ENCODE peak calls at places on chromosome 13, in nine cellular contexts. One of them, this sample, is unnamed.
A peak's percentile ranks its signal among the peaks of the same experiment; 100 is the strongest.

GRCh38 chr13:113950451-113951245 is 23.2 kb downstream of the C13orf46 start:
- DNase-seq in Panc1: no peak
- DNase-seq in GM12878: no peak
- DNase-seq in SK-N-SH: no peak
- DNase-seq in A549: no peak
- DNase-seq in HCT116: no peak
- DNase-seq in HepG2: no peak
- DNase-seq in K562: no peak
- DNase-seq in GM23338: no peak
- DNase-seq in this sample: no peak

GRCh38 chr13:112661291-112661690 is 28.5 kb upstream of the ATP11A start:
- DNase-seq in SK-N-SH: no peak
- DNase-seq in K562: no peak
- DNase-seq in Panc1: no peak
- DNase-seq in HCT116: no peak
- DNase-seq in GM23338: no peak
- DNase-seq in A549: no peak
- DNase-seq in HepG2: no peak
- DNase-seq in GM12878: no peak
- DNase-seq in this sample: no peak

GRCh38 chr13:43364210-43365041 is 341.0 kb downstream of the DNAJC15 start:
- DNase-seq in HepG2: no peak
- DNase-seq in K562: no peak
- DNase-seq in SK-N-SH: no peak
- DNase-seq in GM12878: no peak
- DNase-seq in GM23338: no peak
- DNase-seq in A549: no peak
- DNase-seq in HCT116: no peak
- DNase-seq in Panc1: no peak
- DNase-seq in this sample: no peak

GRCh38 chr13:97005631-97006262 is 11.5 kb upstream of the OXGR1 start:
- DNase-seq in HCT116: no peak
- DNase-seq in GM12878: no peak
- DNase-seq in A549: no peak
- DNase-seq in GM23338: no peak
- DNase-seq in SK-N-SH: no peak
- DNase-seq in K562: no peak
- DNase-seq in Panc1: no peak
- DNase-seq in HepG2: no peak
- DNase-seq in this sample: no peak

GRCh38 chr13:112102243-112102642 is 35.3 kb downstream of the SOX1 start:
- DNase-seq in A549: no peak
- DNase-seq in GM23338: peak; percentile 19
- DNase-seq in HepG2: peak; percentile 6
- DNase-seq in HCT116: peak; percentile 7
- DNase-seq in Panc1: no peak
- DNase-seq in GM12878: no peak
- DNase-seq in SK-N-SH: no peak
- DNase-seq in K562: no peak
- DNase-seq in this sample: no peak

GRCh38 chr13:112997188-112998135 is 28.4 kb downstream of the MCF2L start:
- DNase-seq in SK-N-SH: no peak
- DNase-seq in A549: no peak
- DNase-seq in GM23338: no peak
- DNase-seq in HCT116: no peak
- DNase-seq in GM12878: no peak
- DNase-seq in K562: no peak
- DNase-seq in HepG2: no peak
- DNase-seq in Panc1: no peak
- DNase-seq in this sample: no peak

GRCh38 chr13:25906211-25906661 is 145.6 kb downstream of the SHISA2 start:
- DNase-seq in A549: no peak
- DNase-seq in SK-N-SH: no peak
- DNase-seq in HepG2: no peak
- DNase-seq in Panc1: no peak
- DNase-seq in GM12878: no peak
- DNase-seq in GM23338: no peak
- DNase-seq in K562: no peak
- DNase-seq in HCT116: no peak
- DNase-seq in this sample: no peak

GRCh38 chr13:76594435-76594834 is 291.8 kb downstream of the KCTD12 start:
- DNase-seq in HCT116: no peak
- DNase-seq in GM12878: no peak
- DNase-seq in A549: no peak
- DNase-seq in GM23338: no peak
- DNase-seq in HepG2: no peak
- DNase-seq in SK-N-SH: no peak
- DNase-seq in Panc1: no peak
- DNase-seq in K562: no peak
- DNase-seq in this sample: no peak

GRCh38 chr13:102484329-102484728 is 82.5 kb upstream of the FGF14 start:
- DNase-seq in HepG2: no peak
- DNase-seq in Panc1: no peak
- DNase-seq in SK-N-SH: no peak
- DNase-seq in K562: no peak
- DNase-seq in GM23338: peak; percentile 56
- DNase-seq in GM12878: no peak
- DNase-seq in A549: no peak
- DNase-seq in HCT116: no peak
- DNase-seq in this sample: no peak

GRCh38 chr13:33126909-33127607 is 110.8 kb downstream of the KL start:
- DNase-seq in GM12878: no peak
- DNase-seq in K562: no peak
- DNase-seq in Panc1: no peak
- DNase-seq in HepG2: no peak
- DNase-seq in GM23338: no peak
- DNase-seq in SK-N-SH: no peak
- DNase-seq in A549: no peak
- DNase-seq in HCT116: no peak
- DNase-seq in this sample: no peak

GRCh38 chr13:44068737-44069136 is 189.0 kb downstream of the LACC1 start:
- DNase-seq in A549: no peak
- DNase-seq in GM23338: peak; percentile 41
- DNase-seq in GM12878: no peak
- DNase-seq in Panc1: no peak
- DNase-seq in SK-N-SH: no peak
- DNase-seq in K562: no peak
- DNase-seq in HepG2: no peak
- DNase-seq in HCT116: peak; percentile 13
- DNase-seq in this sample: no peak

GRCh38 chr13:99546878-99547277 is 45.6 kb downstream of the TM9SF2 start:
- DNase-seq in HCT116: no peak
- DNase-seq in K562: no peak
- DNase-seq in A549: no peak
- DNase-seq in GM23338: no peak
- DNase-seq in HepG2: no peak
- DNase-seq in GM12878: no peak
- DNase-seq in Panc1: no peak
- DNase-seq in SK-N-SH: no peak
- DNase-seq in this sample: no peak

GRCh38 chr13:50783066-50783465 is 60.4 kb downstream of the DLEU7 start:
- DNase-seq in SK-N-SH: no peak
- DNase-seq in Panc1: no peak
- DNase-seq in K562: no peak
- DNase-seq in GM12878: no peak
- DNase-seq in HCT116: no peak
- DNase-seq in HepG2: no peak
- DNase-seq in GM23338: no peak
- DNase-seq in A549: no peak
- DNase-seq in this sample: no peak

GRCh38 chr13:50780201-50781015 is 63.1 kb downstream of the DLEU7 start:
- DNase-seq in HCT116: no peak
- DNase-seq in K562: no peak
- DNase-seq in GM23338: no peak
- DNase-seq in HepG2: no peak
- DNase-seq in GM12878: no peak
- DNase-seq in Panc1: no peak
- DNase-seq in SK-N-SH: no peak
- DNase-seq in A549: no peak
- DNase-seq in this sample: no peak

GRCh38 chr13:50779443-50780200 is 63.9 kb downstream of the DLEU7 start:
- DNase-seq in GM23338: no peak
- DNase-seq in K562: no peak
- DNase-seq in HepG2: no peak
- DNase-seq in HCT116: no peak
- DNase-seq in GM12878: no peak
- DNase-seq in SK-N-SH: peak; percentile 52
- DNase-seq in A549: no peak
- DNase-seq in Panc1: no peak
- DNase-seq in this sample: no peak

GRCh38 chr13:50787316-50788195 is 55.9 kb downstream of the DLEU7 start:
- DNase-seq in HepG2: no peak
- DNase-seq in SK-N-SH: no peak
- DNase-seq in Panc1: no peak
- DNase-seq in A549: no peak
- DNase-seq in GM23338: peak; percentile 18
- DNase-seq in K562: no peak
- DNase-seq in HCT116: no peak
- DNase-seq in GM12878: no peak
- DNase-seq in this sample: no peak

GRCh38 chr13:50783940-50784339 is 59.6 kb downstream of the DLEU7 start:
- DNase-seq in GM23338: no peak
- DNase-seq in HepG2: no peak
- DNase-seq in GM12878: no peak
- DNase-seq in SK-N-SH: no peak
- DNase-seq in A549: no peak
- DNase-seq in Panc1: no peak
- DNase-seq in K562: no peak
- DNase-seq in HCT116: no peak
- DNase-seq in this sample: no peak
- H3K4me3 ChIP-seq in GM23338: no peak overlapping the region
- H3K4me3 ChIP-seq in HepG2: no peak overlapping the region
- H3K4me3 ChIP-seq in GM12878: no peak overlapping the region
- H3K4me3 ChIP-seq in SK-N-SH: no peak overlapping the region
- H3K4me3 ChIP-seq in A549: no peak overlapping the region
- H3K4me3 ChIP-seq in Panc1: no peak overlapping the region
- H3K4me3 ChIP-seq in K562: no peak overlapping the region
- H3K4me3 ChIP-seq in HCT116: no peak overlapping the region
- H3K4me3 ChIP-seq in this sample: no peak overlapping the region

GRCh38 chr13:39811696-39812095 is 156.2 kb downstream of the COG6 start:
- DNase-seq in SK-N-SH: no peak
- DNase-seq in HCT116: no peak
- DNase-seq in A549: no peak
- DNase-seq in Panc1: no peak
- DNase-seq in GM23338: peak; percentile 22
- DNase-seq in GM12878: no peak
- DNase-seq in K562: no peak
- DNase-seq in HepG2: no peak
- DNase-seq in this sample: no peak

GRCh38 chr13:39811051-39811450 is 155.6 kb downstream of the COG6 start:
- DNase-seq in SK-N-SH: no peak
- DNase-seq in K562: no peak
- DNase-seq in GM23338: no peak
- DNase-seq in Panc1: no peak
- DNase-seq in A549: no peak
- DNase-seq in HCT116: no peak
- DNase-seq in HepG2: no peak
- DNase-seq in GM12878: no peak
- DNase-seq in this sample: peak; percentile 13

GRCh38 chr13:39818953-39819352 is 163.5 kb downstream of the COG6 start:
- DNase-seq in GM12878: no peak
- DNase-seq in HCT116: no peak
- DNase-seq in SK-N-SH: no peak
- DNase-seq in K562: no peak
- DNase-seq in HepG2: no peak
- DNase-seq in Panc1: no peak
- DNase-seq in A549: no peak
- DNase-seq in GM23338: no peak
- DNase-seq in this sample: no peak

GRCh38 chr13:39816936-39817335 is 161.5 kb downstream of the COG6 start:
- DNase-seq in A549: no peak
- DNase-seq in GM23338: no peak
- DNase-seq in HCT116: no peak
- DNase-seq in SK-N-SH: no peak
- DNase-seq in HepG2: no peak
- DNase-seq in Panc1: no peak
- DNase-seq in GM12878: no peak
- DNase-seq in K562: no peak
- DNase-seq in this sample: no peak

GRCh38 chr13:39815345-39816111 is 160.1 kb downstream of the COG6 start:
- DNase-seq in HepG2: no peak
- DNase-seq in A549: no peak
- DNase-seq in K562: no peak
- DNase-seq in Panc1: no peak
- DNase-seq in SK-N-SH: no peak
- DNase-seq in GM12878: no peak
- DNase-seq in GM23338: no peak
- DNase-seq in HCT116: no peak
- DNase-seq in this sample: no peak
- TF ChIP-seq REST in HepG2: no peak
- TF ChIP-seq REST in A549: no peak
- TF ChIP-seq REST in K562: no peak
- TF ChIP-seq REST in Panc1: no peak
- TF ChIP-seq REST in SK-N-SH: no peak
- TF ChIP-seq REST in GM12878: no peak
- TF ChIP-seq REST in GM23338: no peak
- TF ChIP-seq REST in HCT116: no peak
- TF ChIP-seq REST in this sample: no peak

DNA sequence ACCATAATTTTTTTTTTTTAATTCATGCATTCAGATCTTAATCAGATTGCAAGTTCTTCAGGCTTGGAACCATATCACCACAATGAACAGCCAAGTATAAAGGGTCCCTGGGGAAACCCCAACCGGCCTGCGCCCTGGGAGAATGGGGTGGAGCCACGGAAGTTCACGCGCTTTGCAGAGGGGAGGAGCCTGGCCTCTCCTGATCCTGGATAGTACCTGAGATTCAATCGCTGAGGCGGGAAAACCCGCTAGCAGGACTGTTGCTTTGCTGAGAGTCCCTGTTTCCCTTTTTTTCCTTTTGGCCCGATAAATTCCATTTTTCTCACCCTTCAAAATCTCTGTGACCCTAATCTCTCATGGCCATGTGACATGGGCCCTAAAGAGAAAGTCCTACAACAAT is 385.1 kb downstream of the IRS2 start:
- DNase-seq in GM12878: no peak
- DNase-seq in HepG2: no peak
- DNase-seq in HCT116: no peak
- DNase-seq in SK-N-SH: no peak
- DNase-seq in A549: no peak
- DNase-seq in K562: no peak
- DNase-seq in GM23338: peak; percentile 51
- DNase-seq in Panc1: no peak
- DNase-seq in this sample: no peak
- H3K4me3 ChIP-seq in GM12878: no peak overlapping the region
- H3K4me3 ChIP-seq in HepG2: no peak overlapping the region
- H3K4me3 ChIP-seq in HCT116: no peak overlapping the region
- H3K4me3 ChIP-seq in SK-N-SH: no peak overlapping the region
- H3K4me3 ChIP-seq in A549: no peak overlapping the region
- H3K4me3 ChIP-seq in K562: no peak overlapping the region
- H3K4me3 ChIP-seq in GM23338: no peak overlapping the region
- H3K4me3 ChIP-seq in Panc1: no peak overlapping the region
- H3K4me3 ChIP-seq in this sample: no peak overlapping the region

DNA sequence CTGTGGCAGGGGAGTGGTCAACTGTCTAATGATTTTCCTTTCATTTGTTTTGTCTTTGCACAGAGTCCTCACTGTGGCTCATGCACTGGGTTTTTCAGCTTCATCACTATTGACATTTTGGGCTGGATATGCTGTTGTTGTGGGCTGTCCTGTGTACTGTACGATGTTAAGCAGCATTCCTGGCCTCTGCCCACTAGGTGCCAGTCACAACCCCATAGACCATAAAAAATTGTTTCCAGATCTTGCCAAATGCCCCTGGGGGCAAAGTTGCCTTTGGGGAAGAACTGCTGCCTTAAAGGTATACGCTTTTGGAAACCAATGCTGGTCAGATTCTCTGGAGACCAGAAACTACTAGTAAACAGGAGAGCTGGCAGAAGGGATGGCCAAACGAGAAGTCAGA is 310.4 kb downstream of the SPRY2 start:
- DNase-seq in A549: no peak
- DNase-seq in HCT116: peak; percentile 18
- DNase-seq in GM23338: peak; percentile 28
- DNase-seq in HepG2: no peak
- DNase-seq in K562: no peak
- DNase-seq in GM12878: no peak
- DNase-seq in SK-N-SH: no peak
- DNase-seq in Panc1: no peak
- DNase-seq in this sample: no peak
- TF ChIP-seq REST in A549: no peak
- TF ChIP-seq REST in HCT116: no peak
- TF ChIP-seq REST in GM23338: no peak
- TF ChIP-seq REST in HepG2: no peak
- TF ChIP-seq REST in K562: no peak
- TF ChIP-seq REST in GM12878: no peak
- TF ChIP-seq REST in SK-N-SH: no peak
- TF ChIP-seq REST in Panc1: no peak
- TF ChIP-seq REST in this sample: no peak